ENCODE peak calls at places on chromosomes 4 and X, in nine cellular contexts. I is activated CD4-positive, alpha-beta T cell treated with anti-CD3 and anti-CD28 coated beads for 24 hours; Q is KG1; V is NCI-H2171 treated with DMSO at 0.1 percent for 48 hours; F is SJSA1; D is IMR-90; L is endodermal cell; E is osteoblast; P is OCI-LY7. Z is an unnamed sample.

GRCh38 chr4:138734746-138735145 is 280.8 kb upstream of the NOCT start:
- DNase-seq in I (no peak), Q (no peak), V (no peak), F (no peak), D (peak), L (no peak), E (peak), P (no peak), Z (no peak)

GRCh38 chr4:23369331-23369730 is 520.5 kb downstream of the PPARGC1A start:
- DNase-seq in I (no peak), Q (no peak), V (no peak), F (no peak), D (no peak), L (peak), E (no peak), P (no peak), Z (no peak)

GRCh38 chr4:139763668-139764067 is 98.0 kb downstream of the MGST2 start:
- DNase-seq in I (no peak), Q (no peak), V (peak), F (no peak), D (no peak), L (no peak), E (no peak), P (peak), Z (peak)

GRCh38 chrX:71100581-71101505 is 5.2 kb downstream of the FOXO4 start:
- DNase-seq in I (no peak), Q (no peak), V (no peak), F (no peak), D (no peak), L (peak), E (no peak), P (no peak), Z (no peak)

GRCh38 chr4:123603165-123603564 is 206.6 kb downstream of the SPRY1 start:
- DNase-seq in I (no peak), Q (no peak), V (no peak), F (no peak), D (peak), L (no peak), E (no peak), P (no peak), Z (no peak)

GRCh38 chrX:151880895-151881294 is 31.8 kb upstream of the MAGEA4 start:
- DNase-seq in I (no peak), Q (no peak), V (no peak), F (no peak), D (no peak), L (no peak), E (no peak), P (no peak), Z (no peak)

GRCh38 chr4:139416073-139416673 is 37.7 kb upstream of the RAB33B start:
- DNase-seq in I (no peak), Q (peak), V (peak), F (no peak), D (peak), L (no peak), E (no peak), P (peak), Z (peak)

GRCh38 chr4:73208376-73208775 is 50.2 kb downstream of the ANKRD17 start:
- DNase-seq in I (no peak), Q (no peak), V (no peak), F (no peak), D (peak), L (no peak), E (peak), P (no peak), Z (no peak)

GRCh38 chrX:110050885-110051284 is 48.0 kb downstream of the TMEM164 start:
- DNase-seq in I (no peak), Q (no peak), V (no peak), F (no peak), D (no peak), L (no peak), E (no peak), P (no peak), Z (no peak)

GRCh38 chr4:40322853-40323252 is 12.3 kb upstream of the CHRNA9 start:
- DNase-seq in I (no peak), Q (no peak), V (no peak), F (no peak), D (no peak), L (no peak), E (peak), P (no peak), Z (no peak)

GRCh38 chr4:82842593-82842992 is 44.0 kb upstream of the SCD5 start:
- DNase-seq in I (no peak), Q (no peak), V (no peak), F (no peak), D (peak), L (no peak), E (peak), P (peak), Z (no peak)

GRCh38 chrX:24395775-24396174 is 35.3 kb downstream of the SUPT20HL1 start:
- DNase-seq in I (no peak), Q (peak), V (peak), F (no peak), D (peak), L (peak), E (peak), P (peak), Z (peak)

GRCh38 chr4:77681792-77682191 is 76.2 kb downstream of the CXCL13 start:
- DNase-seq in I (no peak), Q (no peak), V (no peak), F (no peak), D (no peak), L (no peak), E (no peak), P (no peak), Z (no peak)

GRCh38 chrX:68504237-68504636 is 5.4 kb downstream of the YIPF6 start:
- DNase-seq in I (no peak), Q (no peak), V (no peak), F (no peak), D (peak), L (no peak), E (peak), P (no peak), Z (no peak)

GRCh38 chr4:17168571-17168970 is 270.1 kb upstream of the LDB2 start:
- DNase-seq in I (no peak), Q (no peak), V (no peak), F (peak), D (peak), L (peak), E (peak), P (no peak), Z (no peak)

GRCh38 chr4:170242471-170242870 is 152.7 kb upstream of the AADAT start:
- DNase-seq in I (no peak), Q (no peak), V (no peak), F (no peak), D (no peak), L (no peak), E (no peak), P (no peak), Z (no peak)

GRCh38 chr4:156778606-156779005 is 193.0 kb downstream of the PDGFC start:
- DNase-seq in I (no peak), Q (no peak), V (no peak), F (no peak), D (peak), L (no peak), E (no peak), P (no peak), Z (no peak)

GRCh38 chr4:5470318-5470889 is 238.0 kb downstream of the EVC2 start:
- DNase-seq in I (no peak), Q (no peak), V (no peak), F (no peak), D (peak), L (peak), E (peak), P (no peak), Z (no peak)

GRCh38 chrX:154019633-154020499 is at the start of gene IRAK1:
- DNase-seq in I (peak), Q (peak), V (peak), F (peak), D (peak), L (peak), E (peak), P (peak), Z (peak)

GRCh38 chr4:84691170-84691691 is 108.3 kb downstream of the CDS1 start:
- DNase-seq in I (no peak), Q (no peak), V (no peak), F (peak), D (peak), L (no peak), E (peak), P (no peak), Z (peak)

GRCh38 chr4:5165419-5166369 is 114.4 kb downstream of the STK32B start:
- DNase-seq in I (no peak), Q (no peak), V (no peak), F (peak), D (peak), L (peak), E (peak), P (no peak), Z (no peak)

GRCh38 chrX:70452143-70452733 is 7.6 kb downstream of the DLG3 start:
- DNase-seq in I (peak), Q (no peak), V (peak), F (peak), D (peak), L (peak), E (peak), P (peak), Z (no peak)

GRCh38 chrX:50169717-50170116 is 31.1 kb downstream of the AKAP4 start:
- DNase-seq in I (no peak), Q (no peak), V (no peak), F (no peak), D (no peak), L (no peak), E (no peak), P (no peak), Z (no peak)

GRCh38 chr4:106473515-106473914 is 104.9 kb upstream of the GIMD1 start:
- DNase-seq in I (no peak), Q (no peak), V (no peak), F (no peak), D (no peak), L (no peak), E (no peak), P (no peak), Z (no peak)

GRCh38 chrX:16307950-16308349 is 140.7 kb downstream of the MAGEB17 start:
- DNase-seq in I (no peak), Q (no peak), V (no peak), F (no peak), D (no peak), L (no peak), E (no peak), P (no peak), Z (no peak)

GRCh38 chrX:3713937-3714434 is 537 bp upstream of the PRKX start:
- DNase-seq in I (no peak), Q (no peak), V (no peak), F (no peak), D (no peak), L (peak), E (no peak), P (no peak), Z (no peak)

GRCh38 chr4:46927201-46927600 is 18.2 kb upstream of the COX7B2 start:
- DNase-seq in I (no peak), Q (no peak), V (no peak), F (no peak), D (peak), L (no peak), E (no peak), P (no peak), Z (no peak)

GRCh38 chrX:40003982-40004535 is 93.7 kb downstream of the BCOR start:
- DNase-seq in I (no peak), Q (no peak), V (no peak), F (no peak), D (no peak), L (peak), E (no peak), P (no peak), Z (no peak)

GRCh38 chrX:55342533-55343501 is 78.1 kb upstream of the PAGE3 start:
- DNase-seq in I (peak), Q (peak), V (peak), F (no peak), D (no peak), L (peak), E (no peak), P (peak), Z (no peak)

GRCh38 chrX:52865328-52865980 is 2.4 kb downstream of the XAGE3 start:
- DNase-seq in I (no peak), Q (no peak), V (no peak), F (no peak), D (peak), L (no peak), E (no peak), P (no peak), Z (no peak)

GRCh38 chr4:169741569-169741968 is 16.2 kb downstream of the HPF1 start:
- DNase-seq in I (no peak), Q (no peak), V (no peak), F (no peak), D (no peak), L (no peak), E (no peak), P (no peak), Z (no peak)

GRCh38 chrX:20531667-20532066 is 265.0 kb upstream of the RPS6KA3 start:
- DNase-seq in I (no peak), Q (no peak), V (no peak), F (no peak), D (peak), L (no peak), E (no peak), P (no peak), Z (no peak)

GRCh38 chr4:37976991-37977470 is 16.8 kb downstream of the PTTG2 start:
- DNase-seq in I (peak), Q (peak), V (peak), F (peak), D (peak), L (peak), E (peak), P (peak), Z (peak)

GRCh38 chr4:73990988-73991883 is 3.2 kb upstream of the PPBP start:
- DNase-seq in I (no peak), Q (no peak), V (no peak), F (no peak), D (no peak), L (no peak), E (no peak), P (no peak), Z (no peak)

GRCh38 chrX:23365541-23365940 is 30.9 kb downstream of the PTCHD1 start:
- DNase-seq in I (no peak), Q (no peak), V (peak), F (no peak), D (no peak), L (no peak), E (no peak), P (no peak), Z (no peak)

GRCh38 chr4:21543514-21543913 is 405.1 kb downstream of the KCNIP4 start:
- DNase-seq in I (no peak), Q (no peak), V (no peak), F (no peak), D (no peak), L (no peak), E (no peak), P (no peak), Z (no peak)

Z was measured in HL-60.